ENCODE peak calls at places on chromosomes 3 and 15, in seven cellular contexts. U is cerebellar cortex; F is GM23248; B is GM03348; Q is stimulated activated naive B cell treated with anti-CD40 and anti-IgM and Interleukin-4, amounts not matched to agents 10 μg/mL and 1 μg/mL and 100 μg/mL, for 72 hours; V is PC-3; A is neural crest cell. Z is an unnamed sample.
A peak's percentile ranks its signal among the peaks of the same experiment; 100 is the strongest.

GRCh38 chr3:14265246-14265962 is 86.8 kb downstream of the LSM3 start:
- DNase-seq in F (peak; percentile 54), B (no peak), U (no peak), Q (no peak), A (no peak), V (peak; percentile 90), Z (peak; percentile 52)

GRCh38 chr3:95615592-95616310 is 1198.6 kb upstream of the EPHA6 start:
- DNase-seq in B (no peak), F (no peak), Q (no peak), A (no peak), U (peak; percentile 66), V (peak; percentile 81), Z (no peak)

GRCh38 chr3:100779475-100779874 is 70.2 kb downstream of the TFG start:
- DNase-seq in F (no peak), Q (no peak), U (no peak), B (no peak), V (peak; percentile 44), A (no peak), Z (no peak)

GRCh38 chr15:51054535-51054934 is 40.2 kb downstream of the TNFAIP8L3 start:
- DNase-seq in F (no peak), A (no peak), B (no peak), Q (no peak), U (no peak), V (no peak), Z (no peak)

GRCh38 chr15:39200586-39200985 is 380.3 kb upstream of the THBS1 start:
- DNase-seq in U (peak; percentile 48), Q (no peak), A (no peak), B (no peak), V (no peak), F (no peak), Z (no peak)

GRCh38 chr15:58510715-58511465 is 79.1 kb downstream of the LIPC start:
- DNase-seq in V (peak; percentile 3), A (no peak), U (no peak), F (peak; percentile 65), Q (no peak), B (no peak), Z (no peak)

GRCh38 chr3:141255864-141256263 is 24.2 kb downstream of the PXYLP1 start:
- DNase-seq in V (no peak), A (no peak), Q (no peak), U (peak; percentile 15), F (peak; percentile 61), B (peak; percentile 67), Z (no peak)

GRCh38 chr3:101179637-101180036 is 140.7 kb downstream of the IMPG2 start:
- DNase-seq in U (no peak), F (peak; percentile 80), Q (no peak), B (peak; percentile 82), V (no peak), A (no peak), Z (no peak)

GRCh38 chr3:111588527-111588926 is 6.6 kb downstream of the ZBED2 start:
- DNase-seq in B (no peak), Q (no peak), A (no peak), U (no peak), F (peak; percentile 34), V (no peak), Z (no peak)

GRCh38 chr3:24513463-24513862 is 18.8 kb upstream of the THRB start:
- DNase-seq in A (no peak), U (no peak), Q (no peak), B (peak; percentile 25), V (peak; percentile 72), F (no peak), Z (no peak)

GRCh38 chr15:58383876-58384275 is 47.9 kb upstream of the LIPC start:
- DNase-seq in A (no peak), Q (no peak), U (no peak), V (no peak), F (no peak), B (no peak), Z (no peak)

GRCh38 chr3:34364345-34364744 is 565.9 kb downstream of the PDCD6IP start:
- DNase-seq in Q (no peak), B (no peak), A (no peak), U (no peak), V (peak; percentile 28), F (no peak), Z (no peak)

GRCh38 chr15:41116116-41116871 is at the start of gene INO80:
- DNase-seq in V (peak; percentile 99), Q (peak; percentile 93), U (peak; percentile 99), A (peak; percentile 95), B (peak; percentile 96), F (peak; percentile 98), Z (peak; percentile 99)

GRCh38 chr3:11385908-11386307 is 113.7 kb downstream of the ATG7 start:
- DNase-seq in B (no peak), A (no peak), V (peak; percentile 24), Q (no peak), U (no peak), F (no peak), Z (no peak)

GRCh38 chr15:40310001-40310959 is 2.5 kb upstream of the PLCB2 start:
- DNase-seq in U (peak; percentile 58), Q (peak; percentile 39), V (peak; percentile 68), B (peak; percentile 68), F (peak; percentile 53), A (peak; percentile 75), Z (peak; percentile 75)

GRCh38 chr3:175222356-175222755 is 363.2 kb downstream of the NAALADL2 start:
- DNase-seq in F (no peak), V (no peak), Q (no peak), A (no peak), B (no peak), U (no peak), Z (no peak)

GRCh38 chr15:25670025-25670554 is 193.0 kb downstream of the ATP10A start:
- DNase-seq in B (peak; percentile 88), F (peak; percentile 87), U (peak; percentile 88), Q (no peak), V (no peak), A (peak; percentile 41), Z (peak; percentile 19)